ENCODE peak calls at places on chromosome 6, in seven cellular contexts. S is testis, R is stomach, K is PC-3, X is tibial artery, W is uterus, O is Peyer's patch. Q is an unnamed sample. For H3K4me1, the result is how much of the 10 kb centered on the place peaks cover.

GRCh38 chr6:35071347-35071994 is 69.7 kb downstream of the TCP11 start:
- DNase-seq in K (no peak), S (no peak), W (no peak), O (no peak), X (no peak), R (no peak), Q (peak)

GRCh38 chr6:31138982-31139381 is at the start of gene PSORS1C2:
- DNase-seq in O (no peak), R (no peak), S (no peak), K (peak), W (no peak), X (no peak), Q (no peak)

GRCh38 chr6:139242457-139243240 is 49.1 kb downstream of the TXLNB start:
- DNase-seq in X (no peak), W (no peak), K (no peak), S (peak), O (no peak), R (no peak), Q (no peak)

GRCh38 chr6:159633196-159633595 is 59.8 kb downstream of the SOD2 start:
- DNase-seq in S (no peak), O (no peak), K (peak), W (no peak), R (no peak), X (no peak), Q (no peak)

GRCh38 chr6:99467509-99468106 is 42.5 kb upstream of the PNISR start:
- DNase-seq in K (peak), W (no peak), X (no peak), S (no peak), O (no peak), R (no peak), Q (no peak)

GRCh38 chr6:170253910-170254269 is 37.0 kb downstream of the DLL1 start:
- DNase-seq in K (no peak), R (no peak), X (no peak), O (no peak), S (no peak), W (no peak), Q (no peak)

GRCh38 chr6:31792741-31793140 is 2.8 kb downstream of the VARS1 start:
- DNase-seq in W (no peak), K (peak), R (no peak), X (no peak), O (no peak), S (no peak), Q (no peak)

GRCh38 chr6:134529921-134530320 is 212.0 kb upstream of the SGK1 start:
- DNase-seq in X (no peak), O (no peak), K (peak), S (no peak), W (no peak), R (no peak), Q (no peak)

GRCh38 chr6:56450882-56451739 is 191.6 kb downstream of the DST start:
- DNase-seq in R (peak), S (peak), W (peak), K (no peak), X (peak), O (no peak), Q (no peak)

GRCh38 chr6:47701374-47701773 is 3.0 kb downstream of the ADGRF4 start:
- DNase-seq in W (no peak), S (no peak), O (no peak), X (no peak), R (no peak), K (peak), Q (no peak)
- H3K4me1 ChIP-seq in W (under half), S (under half), O (under half), X (under half), R (under half), K (under half), Q (under half)

GRCh38 chr6:10880366-10880765 is 1.5 kb downstream of the GCM2 start:
- DNase-seq in K (peak), R (no peak), W (no peak), O (no peak), S (no peak), X (no peak), Q (no peak)

GRCh38 chr6:10890151-10890550 is 3.3 kb downstream of the SYCP2L start:
- DNase-seq in K (no peak), R (no peak), O (no peak), X (no peak), S (no peak), W (no peak), Q (no peak)

GRCh38 chr6:10882654-10883053 is 813 bp upstream of the GCM2 start:
- DNase-seq in X (no peak), W (no peak), O (no peak), K (no peak), R (no peak), S (no peak), Q (no peak)

GRCh38 chr6:10883312-10884244 is 1.7 kb upstream of the GCM2 start:
- DNase-seq in S (no peak), K (no peak), O (no peak), X (no peak), W (no peak), R (no peak), Q (no peak)

DNA sequence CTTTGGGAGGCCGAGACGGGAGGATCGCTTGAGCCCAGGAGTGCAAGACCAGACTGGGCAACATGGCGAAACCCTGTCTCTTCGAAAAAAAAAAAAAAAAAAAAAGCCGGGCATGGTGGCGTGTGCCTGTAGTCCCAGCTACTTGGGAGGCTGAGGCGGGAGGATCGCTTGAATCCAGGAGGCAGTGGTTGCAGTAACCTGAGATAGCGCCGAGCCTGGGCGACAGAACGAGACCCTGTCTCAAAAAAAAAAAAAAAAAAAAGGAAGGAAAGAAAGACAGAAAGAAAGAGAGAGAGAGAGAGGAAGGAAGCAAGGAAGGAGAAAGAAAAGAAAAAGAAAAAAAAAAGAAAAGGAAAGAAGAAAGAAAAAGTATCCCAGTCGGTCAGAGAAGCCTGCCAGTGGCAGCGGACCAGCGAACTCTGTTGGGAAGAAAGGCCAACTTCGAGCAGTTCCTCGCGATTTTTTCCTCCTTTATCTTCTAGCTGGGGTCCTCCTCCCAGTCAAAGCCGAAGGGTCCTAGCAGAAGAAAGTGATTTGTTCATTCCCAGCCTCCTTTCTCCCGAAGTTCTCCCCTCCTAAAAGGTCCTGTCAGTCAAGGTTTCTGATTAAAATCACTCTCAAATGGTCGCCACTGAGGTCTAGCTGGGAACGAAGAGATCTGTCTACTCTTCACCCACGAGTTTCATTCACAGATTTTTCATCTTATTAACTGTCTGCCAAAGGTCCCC is 2.4 kb upstream of the SYCP2L start:
- DNase-seq in O (no peak), X (no peak), S (no peak), W (no peak), R (no peak), K (no peak), Q (no peak)
- H3K27ac ChIP-seq in O (no peak), X (no peak), S (no peak), W (no peak), R (no peak), K (no peak), Q (no peak)

DNA sequence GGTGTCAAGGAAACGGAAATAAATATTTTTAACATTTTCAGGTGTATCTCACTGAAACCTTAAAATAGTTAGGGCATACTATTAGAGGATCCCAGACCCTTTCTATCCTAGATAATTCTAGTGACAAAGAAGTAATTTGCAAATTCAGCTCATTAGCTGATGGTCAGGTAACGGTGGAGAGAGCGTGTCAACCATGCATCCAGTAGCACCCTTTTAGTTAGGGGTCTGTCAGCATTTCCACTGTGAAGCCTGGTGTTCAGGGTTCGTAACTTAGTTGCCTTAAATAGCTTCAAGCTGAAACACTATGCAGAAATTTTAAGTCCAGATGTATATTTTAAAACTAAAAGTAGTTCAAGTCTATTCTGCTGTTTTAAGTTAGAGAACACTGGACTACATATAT is 48.5 kb upstream of the SUPT3H start:
- DNase-seq in S (no peak), W (no peak), X (no peak), K (no peak), O (no peak), R (no peak), Q (no peak)
- H3K4me3 ChIP-seq in S (no peak), W (no peak), X (no peak), K (no peak), O (no peak), R (no peak), Q (no peak)

GRCh38 chr6:17957904-17958303 is 29.5 kb downstream of the KIF13A start:
- DNase-seq in X (no peak), S (no peak), R (no peak), O (no peak), K (no peak), W (no peak), Q (no peak)
- H3K4me1 ChIP-seq in X (half or more), S (under half), R (half or more), O (under half), K (under half), W (under half), Q (under half)

GRCh38 chr6:15389079-15389758 is 143.3 kb downstream of the JARID2 start:
- DNase-seq in R (no peak), O (no peak), W (no peak), S (no peak), K (no peak), X (peak), Q (no peak)

GRCh38 chr6:15391500-15391899 is 145.6 kb downstream of the JARID2 start:
- DNase-seq in O (no peak), X (no peak), K (peak), S (no peak), R (no peak), W (no peak), Q (no peak)

GRCh38 chr6:15392182-15392581 is 146.3 kb downstream of the JARID2 start:
- DNase-seq in R (no peak), S (no peak), K (no peak), X (no peak), O (no peak), W (no peak), Q (no peak)

GRCh38 chr6:15387118-15387517 is 141.2 kb downstream of the JARID2 start:
- DNase-seq in X (no peak), O (no peak), S (no peak), K (no peak), R (no peak), W (no peak), Q (no peak)

DNA sequence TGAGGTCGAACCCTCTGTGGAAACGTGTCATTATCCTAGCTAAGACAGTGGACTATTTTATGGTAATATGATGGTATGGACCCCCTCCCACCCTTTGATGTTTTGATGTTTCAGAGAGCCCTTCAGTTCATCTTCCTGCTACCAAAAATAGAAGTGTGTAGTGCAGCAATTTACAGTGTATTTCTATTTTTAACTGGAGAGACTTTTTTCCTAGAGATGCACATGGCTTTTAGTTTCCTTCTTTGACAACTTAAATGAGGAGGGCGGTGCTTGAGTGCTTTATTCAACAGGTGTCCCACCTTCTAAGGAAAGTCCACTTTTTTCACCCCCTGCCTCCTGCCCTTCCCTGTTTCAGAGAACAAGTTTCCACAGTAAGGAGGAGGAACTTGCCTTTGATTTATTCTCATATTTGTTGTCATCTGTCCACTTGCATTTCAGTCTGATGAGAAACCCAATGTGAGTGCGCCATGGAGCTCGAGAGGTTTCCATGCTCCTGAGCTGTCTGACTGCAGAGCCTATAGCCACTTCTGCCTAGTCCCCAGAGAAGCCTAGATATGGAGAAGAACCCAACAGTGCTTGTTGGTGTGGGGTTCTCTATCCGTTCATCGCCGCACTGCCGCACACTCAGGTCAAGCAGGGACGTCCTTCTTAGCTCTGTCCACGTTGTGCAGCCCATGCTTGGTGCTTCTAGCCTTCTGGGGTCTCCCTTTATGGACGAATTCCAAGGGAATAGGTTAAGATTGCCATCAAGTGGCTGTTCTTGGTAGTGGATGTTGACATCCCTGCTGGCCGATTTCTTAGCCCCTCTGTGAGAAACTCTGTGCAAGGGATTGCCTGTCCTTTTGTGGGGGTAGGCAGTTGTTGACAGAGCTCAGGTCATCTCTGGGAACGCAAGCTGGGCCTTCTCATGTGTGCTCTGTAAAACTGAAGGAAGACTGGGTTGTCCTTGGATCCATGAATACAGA is 144.2 kb downstream of the JARID2 start:
- DNase-seq in R (no peak), O (no peak), S (no peak), W (no peak), K (peak), X (no peak), Q (no peak)
- H3K27ac ChIP-seq in R (no peak), O (no peak), S (no peak), W (no peak), K (no peak), X (no peak), Q (no peak)

GRCh38 chr6:29631209-29631810 is 1.7 kb downstream of the GABBR1 start:
- DNase-seq in W (no peak), S (no peak), K (no peak), O (no peak), R (no peak), X (no peak), Q (no peak)
- H3K4me3 ChIP-seq in W (peak), S (no peak), K (peak), O (no peak), R (no peak), X (peak), Q (peak)

GRCh38 chr6:3231213-3232016 is 4.0 kb upstream of the TUBB2B start:
- DNase-seq in R (peak), X (peak), S (peak), W (peak), K (peak), O (peak), Q (peak)

GRCh38 chr6:3232017-3232838 is 4.8 kb upstream of the TUBB2B start:
- DNase-seq in X (no peak), R (no peak), W (no peak), S (no peak), K (no peak), O (no peak), Q (no peak)

GRCh38 chr6:3228791-3229565 is 1.5 kb upstream of the TUBB2B start:
- DNase-seq in K (no peak), W (no peak), S (no peak), X (peak), O (no peak), R (no peak), Q (no peak)

GRCh38 chr6:3229566-3230274 is 2.3 kb upstream of the TUBB2B start:
- DNase-seq in K (no peak), X (peak), S (no peak), O (no peak), R (no peak), W (no peak), Q (no peak)

GRCh38 chr6:3230275-3231212 is 3.1 kb upstream of the TUBB2B start:
- DNase-seq in S (peak), W (no peak), O (no peak), X (peak), K (no peak), R (no peak), Q (no peak)
- H3K4me1 ChIP-seq in S (under half), W (under half), O (under half), X (half or more), K (under half), R (half or more), Q (half or more)

GRCh38 chr6:54654376-54654775 is 192.2 kb upstream of the FAM83B start:
- DNase-seq in S (no peak), R (no peak), W (no peak), K (peak), X (no peak), O (no peak), Q (no peak)
- H3K27ac ChIP-seq in S (no peak), R (no peak), W (no peak), K (no peak), X (no peak), O (no peak), Q (no peak)

Q was measured in lower lobe of right lung.